ENCODE peak calls at places on chromosomes 3 and 15, in five cellular contexts. One of them, this sample, is unnamed.
A peak's percentile ranks its signal among the peaks of the same experiment; 100 is the strongest.

GRCh38 chr15:52289629-52290081 is 5.9 kb downstream of the MYO5C start:
- DNase-seq in EL: no peak
- DNase-seq in HT-29: peak; percentile 57
- DNase-seq in COR-L47: no peak
- DNase-seq in renal cortical epithelial cell: peak; percentile 56
- DNase-seq in this sample: no peak

GRCh38 chr3:52786330-52787215 is 8.0 kb upstream of the ITIH3 start:
- DNase-seq in EL: no peak
- DNase-seq in HT-29: no peak
- DNase-seq in COR-L47: no peak
- DNase-seq in renal cortical epithelial cell: no peak
- DNase-seq in this sample: no peak

GRCh38 chr3:128491900-128492352 is 1.1 kb downstream of the GATA2 start:
- DNase-seq in EL: no peak
- DNase-seq in HT-29: no peak
- DNase-seq in COR-L47: no peak
- DNase-seq in renal cortical epithelial cell: no peak
- DNase-seq in this sample: peak; percentile 57

GRCh38 chr15:77064539-77065308 is 6.2 kb downstream of the TSPAN3 start:
- DNase-seq in EL: peak; percentile 43
- DNase-seq in HT-29: peak; percentile 56
- DNase-seq in COR-L47: no peak
- DNase-seq in renal cortical epithelial cell: peak; percentile 96
- DNase-seq in this sample: peak; percentile 24

GRCh38 chr3:10292505-10293419 is at the start of gene GHRL:
- DNase-seq in EL: no peak
- DNase-seq in HT-29: no peak
- DNase-seq in COR-L47: no peak
- DNase-seq in renal cortical epithelial cell: no peak
- DNase-seq in this sample: no peak

GRCh38 chr3:41808152-41808551 is 153.8 kb downstream of the ULK4 start:
- DNase-seq in EL: peak; percentile 57
- DNase-seq in HT-29: no peak
- DNase-seq in COR-L47: no peak
- DNase-seq in renal cortical epithelial cell: peak; percentile 84
- DNase-seq in this sample: no peak

GRCh38 chr3:120420855-120421570 is 29.8 kb downstream of the FSTL1 start:
- DNase-seq in EL: peak; percentile 35
- DNase-seq in HT-29: no peak
- DNase-seq in COR-L47: no peak
- DNase-seq in renal cortical epithelial cell: no peak
- DNase-seq in this sample: no peak

GRCh38 chr15:78341057-78341763 is 1.1 kb downstream of the CRABP1 start:
- DNase-seq in EL: no peak
- DNase-seq in HT-29: no peak
- DNase-seq in COR-L47: no peak
- DNase-seq in renal cortical epithelial cell: no peak
- DNase-seq in this sample: peak; percentile 53

GRCh38 chr15:56249080-56249479 is 5.4 kb upstream of the RFX7 start:
- DNase-seq in EL: peak; percentile 68
- DNase-seq in HT-29: peak; percentile 56
- DNase-seq in COR-L47: peak; percentile 46
- DNase-seq in renal cortical epithelial cell: peak; percentile 77
- DNase-seq in this sample: peak; percentile 54

GRCh38 chr3:134625885-134626741 is 24.7 kb downstream of the KY start:
- DNase-seq in EL: no peak
- DNase-seq in HT-29: no peak
- DNase-seq in COR-L47: no peak
- DNase-seq in renal cortical epithelial cell: no peak
- DNase-seq in this sample: no peak

GRCh38 chr3:128343287-128344045 is 123.2 kb downstream of the DNAJB8 start:
- DNase-seq in EL: peak; percentile 77
- DNase-seq in HT-29: peak; percentile 90
- DNase-seq in COR-L47: peak; percentile 68
- DNase-seq in renal cortical epithelial cell: peak; percentile 70
- DNase-seq in this sample: peak; percentile 89

GRCh38 chr3:136209921-136210320 is 13.8 kb upstream of the MSL2 start:
- DNase-seq in EL: peak; percentile 84
- DNase-seq in HT-29: no peak
- DNase-seq in COR-L47: no peak
- DNase-seq in renal cortical epithelial cell: peak; percentile 46
- DNase-seq in this sample: no peak

GRCh38 chr3:108410531-108410984 is 99.8 kb downstream of the MYH15 start:
- DNase-seq in EL: no peak
- DNase-seq in HT-29: no peak
- DNase-seq in COR-L47: no peak
- DNase-seq in renal cortical epithelial cell: no peak
- DNase-seq in this sample: no peak

GRCh38 chr3:187971629-187972028 is 182.3 kb upstream of the LPP start:
- DNase-seq in EL: no peak
- DNase-seq in HT-29: peak; percentile 21
- DNase-seq in COR-L47: no peak
- DNase-seq in renal cortical epithelial cell: no peak
- DNase-seq in this sample: no peak

GRCh38 chr15:73822998-73823397 is 50.4 kb upstream of the TBC1D21 start:
- DNase-seq in EL: peak; percentile 13
- DNase-seq in HT-29: peak; percentile 28
- DNase-seq in COR-L47: no peak
- DNase-seq in renal cortical epithelial cell: peak; percentile 38
- DNase-seq in this sample: peak; percentile 6

GRCh38 chr15:89898628-89899302 is 5.0 kb upstream of the AP3S2 start:
- DNase-seq in EL: peak; percentile 44
- DNase-seq in HT-29: peak; percentile 92
- DNase-seq in COR-L47: peak; percentile 66
- DNase-seq in renal cortical epithelial cell: peak; percentile 55
- DNase-seq in this sample: peak; percentile 84

GRCh38 chr3:42668793-42669217 is 15.3 kb downstream of the ZBTB47 start:
- DNase-seq in EL: no peak
- DNase-seq in HT-29: no peak
- DNase-seq in COR-L47: no peak
- DNase-seq in renal cortical epithelial cell: no peak
- DNase-seq in this sample: no peak

GRCh38 chr15:39608741-39609140 is 27.9 kb downstream of the THBS1 start:
- DNase-seq in EL: no peak
- DNase-seq in HT-29: no peak
- DNase-seq in COR-L47: no peak
- DNase-seq in renal cortical epithelial cell: no peak
- DNase-seq in this sample: no peak

GRCh38 chr15:38706956-38707355 is 142.3 kb upstream of the RASGRP1 start:
- DNase-seq in EL: no peak
- DNase-seq in HT-29: no peak
- DNase-seq in COR-L47: no peak
- DNase-seq in renal cortical epithelial cell: no peak
- DNase-seq in this sample: no peak

GRCh38 chr3:10808974-10809373 is 7.1 kb upstream of the SLC6A11 start:
- DNase-seq in EL: no peak
- DNase-seq in HT-29: no peak
- DNase-seq in COR-L47: no peak
- DNase-seq in renal cortical epithelial cell: no peak
- DNase-seq in this sample: no peak

GRCh38 chr3:73010158-73010557 is 13.5 kb downstream of the PPP4R2 start:
- DNase-seq in EL: no peak
- DNase-seq in HT-29: no peak
- DNase-seq in COR-L47: no peak
- DNase-seq in renal cortical epithelial cell: no peak
- DNase-seq in this sample: no peak

GRCh38 chr3:128984596-128984995 is 9.3 kb downstream of the CFAP92 start:
- DNase-seq in EL: no peak
- DNase-seq in HT-29: no peak
- DNase-seq in COR-L47: no peak
- DNase-seq in renal cortical epithelial cell: no peak
- DNase-seq in this sample: no peak

GRCh38 chr15:94040523-94041248 is 190.7 kb upstream of the MCTP2 start:
- DNase-seq in EL: no peak
- DNase-seq in HT-29: no peak
- DNase-seq in COR-L47: no peak
- DNase-seq in renal cortical epithelial cell: no peak
- DNase-seq in this sample: peak; percentile 4

GRCh38 chr15:90231028-90232017 is 2.4 kb downstream of the CIB1 start:
- DNase-seq in EL: no peak
- DNase-seq in HT-29: no peak
- DNase-seq in COR-L47: no peak
- DNase-seq in renal cortical epithelial cell: peak; percentile 29
- DNase-seq in this sample: peak; percentile 41

GRCh38 chr3:128549283-128550112 is 56.5 kb upstream of the GATA2 start:
- DNase-seq in EL: peak; percentile 89
- DNase-seq in HT-29: no peak
- DNase-seq in COR-L47: no peak
- DNase-seq in renal cortical epithelial cell: peak; percentile 88
- DNase-seq in this sample: no peak

GRCh38 chr3:184375747-184376495 is 2.1 kb downstream of the THPO start:
- DNase-seq in EL: no peak
- DNase-seq in HT-29: no peak
- DNase-seq in COR-L47: no peak
- DNase-seq in renal cortical epithelial cell: no peak
- DNase-seq in this sample: no peak

GRCh38 chr15:101633356-101633755 is 18.8 kb downstream of the TM2D3 start:
- DNase-seq in EL: no peak
- DNase-seq in HT-29: no peak
- DNase-seq in COR-L47: no peak
- DNase-seq in renal cortical epithelial cell: no peak
- DNase-seq in this sample: no peak

GRCh38 chr3:191634902-191635301 is 173.9 kb downstream of the PYDC2 start:
- DNase-seq in EL: peak; percentile 5
- DNase-seq in HT-29: no peak
- DNase-seq in COR-L47: no peak
- DNase-seq in renal cortical epithelial cell: no peak
- DNase-seq in this sample: no peak

GRCh38 chr15:32824777-32825176 is 107.0 kb downstream of the GREM1 start:
- DNase-seq in EL: peak; percentile 95
- DNase-seq in HT-29: no peak
- DNase-seq in COR-L47: no peak
- DNase-seq in renal cortical epithelial cell: peak; percentile 97
- DNase-seq in this sample: no peak

GRCh38 chr3:186476044-186476468 is 68.1 kb downstream of the CRYGS start:
- DNase-seq in EL: no peak
- DNase-seq in HT-29: no peak
- DNase-seq in COR-L47: no peak
- DNase-seq in renal cortical epithelial cell: no peak
- DNase-seq in this sample: no peak

GRCh38 chr3:128487813-128488635 is 5.0 kb downstream of the GATA2 start:
- DNase-seq in EL: peak; percentile 95
- DNase-seq in HT-29: peak; percentile 96
- DNase-seq in COR-L47: peak; percentile 93
- DNase-seq in renal cortical epithelial cell: peak; percentile 20
- DNase-seq in this sample: peak; percentile 89

GRCh38 chr15:92343869-92344643 is 49.6 kb upstream of the ST8SIA2 start:
- DNase-seq in EL: no peak
- DNase-seq in HT-29: no peak
- DNase-seq in COR-L47: peak; percentile 67
- DNase-seq in renal cortical epithelial cell: no peak
- DNase-seq in this sample: no peak

GRCh38 chr3:193788189-193788946 is 195.4 kb downstream of the OPA1 start:
- DNase-seq in EL: peak; percentile 46
- DNase-seq in HT-29: peak; percentile 84
- DNase-seq in COR-L47: peak; percentile 70
- DNase-seq in renal cortical epithelial cell: peak; percentile 52
- DNase-seq in this sample: peak; percentile 84

GRCh38 chr3:13927295-13927694 is 47.4 kb upstream of the WNT7A start:
- DNase-seq in EL: peak; percentile 8
- DNase-seq in HT-29: peak; percentile 20
- DNase-seq in COR-L47: no peak
- DNase-seq in renal cortical epithelial cell: no peak
- DNase-seq in this sample: peak; percentile 12

GRCh38 chr3:124816206-124816605 is 71.0 kb downstream of the ITGB5 start:
- DNase-seq in EL: no peak
- DNase-seq in HT-29: no peak
- DNase-seq in COR-L47: no peak
- DNase-seq in renal cortical epithelial cell: no peak
- DNase-seq in this sample: no peak

GRCh38 chr15:47885921-47886320 is 168.6 kb downstream of the SEMA6D start:
- DNase-seq in EL: peak; percentile 48
- DNase-seq in HT-29: no peak
- DNase-seq in COR-L47: no peak
- DNase-seq in renal cortical epithelial cell: peak; percentile 95
- DNase-seq in this sample: no peak

GRCh38 chr3:37768107-37768809 is 93.4 kb upstream of the CTDSPL start:
- DNase-seq in EL: no peak
- DNase-seq in HT-29: peak; percentile 24
- DNase-seq in COR-L47: no peak
- DNase-seq in renal cortical epithelial cell: peak; percentile 80
- DNase-seq in this sample: peak; percentile 80

This sample was measured in DMS53.